ENCODE peak calls at places on chromosomes 5 and 9, in five cellular contexts. H is mesenchymal stem cell, L is H9, Z is H1, Y is neuronal stem cell. E is an unnamed sample.

GRCh38 chr9:99353408-99353807 is 131.3 kb downstream of the SEC61B start:
- DNase-seq in H (peak; percentile 97), L (no peak), Z (no peak), Y (no peak), E (peak; percentile 98)

GRCh38 chr5:173907686-173908371 is 19.7 kb downstream of the CPEB4 start:
- DNase-seq in H (no peak), L (no peak), Z (no peak), Y (no peak), E (peak; percentile 28)

GRCh38 chr5:172059661-172060100 is 53.2 kb upstream of the FBXW11 start:
- DNase-seq in H (peak; percentile 33), L (no peak), Z (no peak), Y (no peak), E (no peak)

GRCh38 chr5:177602458-177602830 is 2.5 kb downstream of the B4GALT7 start:
- DNase-seq in H (no peak), L (no peak), Z (no peak), Y (no peak), E (no peak)

GRCh38 chr5:80540691-80541090 is 29.4 kb downstream of the ANKRD34B start:
- DNase-seq in H (no peak), L (no peak), Z (no peak), Y (no peak), E (no peak)

GRCh38 chr9:2142212-2142611 is 127.1 kb downstream of the SMARCA2 start:
- DNase-seq in H (no peak), L (no peak), Z (no peak), Y (no peak), E (no peak)

GRCh38 chr5:160064979-160065619 is 54.2 kb downstream of the PWWP2A start:
- DNase-seq in H (no peak), L (no peak), Z (no peak), Y (no peak), E (no peak)

GRCh38 chr9:692636-693459 is 148.6 kb upstream of the DMRT1 start:
- DNase-seq in H (no peak), L (no peak), Z (no peak), Y (no peak), E (no peak)

GRCh38 chr5:109779036-109779735 is 89.5 kb downstream of the MAN2A1 start:
- DNase-seq in H (peak; percentile 13), L (no peak), Z (no peak), Y (no peak), E (peak; percentile 37)

GRCh38 chr9:130072515-130073235 is 19.0 kb downstream of the GPR107 start:
- DNase-seq in H (peak; percentile 73), L (no peak), Z (no peak), Y (no peak), E (peak; percentile 66)

GRCh38 chr5:76901522-76901921 is 51.3 kb upstream of the CRHBP start:
- DNase-seq in H (no peak), L (no peak), Z (no peak), Y (no peak), E (no peak)

GRCh38 chr9:128201441-128202369 is 1.5 kb upstream of the DNM1 start:
- DNase-seq in H (peak; percentile 45), L (no peak), Z (no peak), Y (no peak), E (peak; percentile 71)

GRCh38 chr9:137720571-137721110 is 101.8 kb downstream of the EHMT1 start:
- DNase-seq in H (no peak), L (no peak), Z (no peak), Y (no peak), E (no peak)

GRCh38 chr9:130300739-130301138 is 35.2 kb downstream of the HMCN2 start:
- DNase-seq in H (no peak), L (no peak), Z (no peak), Y (no peak), E (no peak)

GRCh38 chr5:160534125-160534524 is 112.5 kb downstream of the PTTG1 start:
- DNase-seq in H (no peak), L (no peak), Z (no peak), Y (no peak), E (no peak)

GRCh38 chr5:8720476-8720875 is 825.4 kb downstream of the SEMA5A start:
- DNase-seq in H (no peak), L (no peak), Z (no peak), Y (no peak), E (peak; percentile 57)

GRCh38 chr5:68849103-68849502 is 244.7 kb upstream of the SLC30A5 start:
- DNase-seq in H (no peak), L (no peak), Z (no peak), Y (no peak), E (no peak)

GRCh38 chr9:134318481-134318891 is 7.8 kb upstream of the RXRA start:
- DNase-seq in H (no peak), L (no peak), Z (no peak), Y (no peak), E (no peak)

GRCh38 chr5:38831117-38831516 is 14.7 kb upstream of the OSMR start:
- DNase-seq in H (no peak), L (no peak), Z (no peak), Y (no peak), E (no peak)

DNA sequence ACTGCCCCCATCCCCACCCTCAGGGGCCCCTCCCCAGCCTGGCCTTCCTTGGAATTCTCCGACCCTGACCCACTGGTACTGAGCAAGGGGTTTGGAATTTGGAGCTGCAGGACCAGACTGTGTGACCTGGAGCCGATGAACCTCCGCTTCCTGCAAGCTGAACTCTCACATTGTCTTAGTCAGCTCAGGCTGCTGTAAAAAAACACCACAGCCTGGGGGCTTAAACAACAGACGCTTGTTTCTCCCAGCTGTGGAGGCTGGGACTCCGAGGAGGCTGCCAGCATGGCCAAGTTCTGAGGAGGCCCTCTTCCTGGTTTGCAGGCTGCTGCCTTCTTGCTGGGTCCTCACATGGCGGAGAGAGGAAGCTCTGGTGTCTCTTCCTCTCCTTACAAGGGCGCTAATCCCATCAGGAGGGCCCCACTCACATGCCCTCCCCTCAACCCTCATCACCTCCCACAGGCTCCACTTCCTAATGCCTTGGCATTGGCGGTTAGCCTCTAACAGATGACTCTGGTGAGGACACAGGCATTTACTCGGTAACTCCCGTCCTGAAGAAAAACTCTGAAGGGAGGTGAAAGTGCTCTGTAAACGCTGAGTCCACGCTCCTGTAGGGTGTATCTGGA is 42.4 kb downstream of the C5orf15 start:
- DNase-seq in H (no peak), L (no peak), Z (no peak), Y (no peak), E (peak; percentile 15)
- H3K14ac ChIP-seq in H (no peak overlapping the region), L (no peak overlapping the region), Z (no peak overlapping the region), Y (no peak overlapping the region), E (no peak overlapping the region)

GRCh38 chr9:6758418-6759113 is 793 bp downstream of the KDM4C start:
- DNase-seq in H (peak; percentile 81), L (peak; percentile 52), Z (no peak), Y (peak; percentile 51), E (peak; percentile 51)
- H3K14ac ChIP-seq in H (no peak overlapping the region), L (peak overlapping the region; percentile 32), Z (no peak overlapping the region), Y (no peak overlapping the region), E (peak overlapping the region; percentile 0)

DNA sequence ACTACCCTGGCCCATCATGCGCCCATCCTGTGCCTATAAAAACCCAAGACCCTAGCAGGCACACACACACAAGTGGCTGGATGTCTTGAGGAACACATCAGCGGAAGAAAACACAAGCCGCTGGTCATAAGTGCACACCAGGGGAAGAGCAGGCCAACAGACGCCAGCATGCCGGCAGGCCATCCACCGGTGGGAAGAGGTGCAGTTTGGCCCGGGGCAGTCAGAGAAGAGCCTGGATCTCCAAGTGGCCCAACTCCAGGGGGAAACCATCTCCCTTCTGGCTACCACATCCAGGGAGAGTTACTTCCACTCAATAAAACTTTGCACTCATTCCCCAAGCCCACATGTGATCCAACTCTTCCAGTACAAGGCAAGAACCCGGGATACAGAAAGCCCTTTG is 2001.3 kb upstream of the NUDT12 start:
- DNase-seq in H (no peak), L (peak; percentile 23), Z (no peak), Y (no peak), E (no peak)
- H3K14ac ChIP-seq in H (no peak overlapping the region), L (no peak overlapping the region), Z (no peak overlapping the region), Y (no peak overlapping the region), E (no peak overlapping the region)

GRCh38 chr9:21801683-21802417 is 586 bp upstream of the MTAP start:
- DNase-seq in H (peak; percentile 85), L (peak; percentile 83), Z (no peak), Y (peak; percentile 68), E (peak; percentile 85)
- H3K14ac ChIP-seq in H (no peak overlapping the region), L (peak overlapping the region; percentile 75), Z (no peak overlapping the region), Y (no peak overlapping the region), E (peak overlapping the region; percentile 96)

DNA sequence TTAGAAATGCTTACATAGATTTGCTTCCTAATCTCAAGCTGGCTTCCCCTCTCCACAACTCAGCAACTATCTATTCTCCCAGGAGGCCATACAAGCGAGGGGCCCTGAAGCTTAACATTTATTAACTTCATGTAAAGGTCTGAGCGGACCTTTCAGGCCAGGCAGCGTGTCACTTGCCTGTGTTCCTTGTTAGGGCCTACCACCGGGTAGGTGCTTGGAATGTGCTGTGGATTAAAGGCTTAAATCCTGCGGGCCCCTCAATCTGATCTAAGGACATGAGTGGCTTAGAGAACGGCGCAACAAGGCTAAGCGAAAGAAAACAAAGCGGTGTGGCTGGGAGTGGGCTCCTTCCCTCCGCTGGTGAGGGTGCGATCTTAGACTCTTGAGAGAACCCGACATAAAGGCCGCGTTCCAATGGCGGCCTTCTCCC is 681 bp upstream of the HSPA4 start:
- DNase-seq in H (no peak), L (no peak), Z (no peak), Y (no peak), E (no peak)
- H3K14ac ChIP-seq in H (no peak overlapping the region), L (peak overlapping the region; percentile 97), Z (no peak overlapping the region), Y (peak overlapping the region; percentile 63), E (peak overlapping the region; percentile 99)

GRCh38 chr9:113397077-113397696 is 3.9 kb downstream of the ALAD start:
- DNase-seq in H (no peak), L (no peak), Z (no peak), Y (no peak), E (no peak)

GRCh38 chr9:113403651-113404050 is 2.6 kb upstream of the ALAD start:
- DNase-seq in H (no peak), L (no peak), Z (no peak), Y (no peak), E (no peak)

GRCh38 chr9:113399646-113400200 is 1.4 kb downstream of the ALAD start:
- DNase-seq in H (no peak), L (no peak), Z (no peak), Y (no peak), E (no peak)

GRCh38 chr9:113398796-113399195 is 2.3 kb downstream of the ALAD start:
- DNase-seq in H (peak; percentile 40), L (no peak), Z (no peak), Y (no peak), E (no peak)

DNA sequence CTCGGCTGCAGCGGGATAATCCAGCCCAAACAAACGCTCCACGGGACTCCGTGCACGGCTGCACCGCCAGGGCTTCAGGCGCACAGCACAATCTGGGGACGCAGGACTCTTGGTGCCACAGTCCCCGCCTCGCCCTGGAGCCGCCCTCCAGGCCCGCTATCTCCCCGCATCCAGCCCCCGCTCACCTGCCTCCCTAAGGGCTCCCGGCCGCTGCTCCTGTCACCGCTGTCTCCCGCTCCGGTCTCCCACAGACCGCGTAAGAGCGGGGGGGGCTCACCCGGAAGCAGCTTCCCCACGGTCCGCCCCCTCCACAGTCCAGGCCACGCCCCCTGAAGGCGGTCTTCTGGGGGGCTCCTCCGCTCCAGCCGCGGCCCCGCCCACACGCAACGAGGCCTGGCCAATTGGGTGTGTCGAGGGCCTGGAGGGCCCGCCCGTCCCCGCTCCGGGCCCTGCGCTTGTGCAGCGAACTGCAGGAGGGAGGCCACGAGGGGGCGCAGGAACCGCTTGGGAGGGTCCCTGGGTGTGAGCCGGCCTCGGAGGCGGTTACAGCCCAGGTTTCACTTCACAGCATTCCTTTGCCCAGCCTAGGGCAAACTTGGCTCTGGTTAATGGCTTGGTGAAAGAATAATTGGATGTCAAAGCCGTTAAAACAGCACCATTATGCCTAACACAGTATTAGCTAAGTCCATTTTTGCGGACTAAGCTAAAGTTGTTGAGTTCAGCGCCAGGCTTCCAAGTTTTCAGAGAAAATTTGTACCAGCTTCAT is at the start of gene ALAD:
- DNase-seq in H (peak; percentile 98), L (peak; percentile 99), Z (peak; percentile 93), Y (peak; percentile 99), E (peak; percentile 97)
- H3K14ac ChIP-seq in H (no peak within 1 kb of the TSS), L (no peak within 1 kb of the TSS), Z (no peak within 1 kb of the TSS), Y (no peak within 1 kb of the TSS), E (peak within 1 kb of the TSS; percentile 95)

GRCh38 chr9:136607334-136607919 is 55.3 kb upstream of the EGFL7 start:
- DNase-seq in H (no peak), L (no peak), Z (no peak), Y (no peak), E (no peak)
- H3K14ac ChIP-seq in H (no peak overlapping the region), L (no peak overlapping the region), Z (no peak overlapping the region), Y (peak overlapping the region; percentile 21), E (no peak overlapping the region)

E was measured in IMR-90.